ENCODE peak calls at places on chromosomes 13 and 19, in five cellular contexts. W is IMR-90, H is fibroblast of lung, M is frontal cortex, S is lower leg skin. K is an unnamed sample.

GRCh38 chr13:26011996-26012688 is 39.7 kb downstream of the SHISA2 start:
- DNase-seq in H (no peak), W (no peak), M (no peak), S (no peak), K (no peak)

GRCh38 chr13:42575938-42576337 is 2.0 kb downstream of the TNFSF11 start:
- DNase-seq in M (no peak), H (no peak), S (no peak), W (no peak), K (no peak)

GRCh38 chr19:277131-277530 is 14.1 kb downstream of the PLPP2 start:
- DNase-seq in S (no peak), W (no peak), H (no peak), M (no peak), K (no peak)

GRCh38 chr19:1825909-1826556 is 14.0 kb upstream of the ATP8B3 start:
- DNase-seq in H (peak; percentile 64), W (peak; percentile 56), S (peak; percentile 41), M (peak; percentile 98), K (no peak)

GRCh38 chr19:55368701-55369563 is 1.3 kb downstream of the IL11 start:
- DNase-seq in M (no peak), H (no peak), W (peak; percentile 49), S (no peak), K (no peak)

GRCh38 chr13:36796052-36796451 is 23.0 kb upstream of the RFXAP start:
- DNase-seq in W (no peak), M (no peak), H (no peak), S (no peak), K (no peak)

GRCh38 chr13:105518086-105518485 is 1017.4 kb downstream of the EFNB2 start:
- DNase-seq in M (no peak), H (no peak), W (peak; percentile 26), S (no peak), K (no peak)

GRCh38 chr13:85411608-85412007 is 387.6 kb downstream of the SLITRK6 start:
- DNase-seq in H (no peak), W (peak; percentile 29), M (no peak), S (no peak), K (no peak)

GRCh38 chr13:33250594-33250993 is 35.0 kb downstream of the STARD13 start:
- DNase-seq in S (no peak), H (peak; percentile 60), M (no peak), W (peak; percentile 50), K (no peak)

GRCh38 chr13:99722931-99723330 is 221.7 kb downstream of the TM9SF2 start:
- DNase-seq in H (no peak), W (no peak), M (no peak), S (no peak), K (no peak)

GRCh38 chr13:23081246-23081645 is 99.5 kb upstream of the SGCG start:
- DNase-seq in M (no peak), H (peak; percentile 50), W (peak; percentile 83), S (no peak), K (no peak)

GRCh38 chr13:75178436-75178835 is 303.5 kb downstream of the TBC1D4 start:
- DNase-seq in M (no peak), W (no peak), H (no peak), S (no peak), K (no peak)

GRCh38 chr13:19606152-19606551 is 27.3 kb upstream of the MPHOSPH8 start:
- DNase-seq in W (peak; percentile 48), S (no peak), M (no peak), H (no peak), K (no peak)

GRCh38 chr19:47512183-47512947 is 2.5 kb downstream of the NAPA start:
- DNase-seq in W (peak; percentile 52), H (peak; percentile 78), S (peak; percentile 80), M (no peak), K (no peak)

GRCh38 chr13:67341406-67341805 is 111.3 kb upstream of the PCDH9 start:
- DNase-seq in M (no peak), S (no peak), W (peak; percentile 53), H (no peak), K (no peak)

GRCh38 chr19:32287811-32288227 is 57.6 kb upstream of the ZNF507 start:
- DNase-seq in S (peak; percentile 59), H (peak; percentile 77), M (peak; percentile 24), W (peak; percentile 61), K (peak; percentile 11)